ENCODE peak calls at places on chromosomes 1 and 21, in nine cellular contexts. A, U, H, G, D, R, M, F and N are unnamed samples.

GRCh38 chr1:167483790-167484189 is 34.5 kb downstream of the CD247 start:
- DNase-seq in A (no peak), U (no peak), H (no peak), G (no peak), D (no peak), R (no peak), M (no peak), F (no peak), N (no peak)

GRCh38 chr21:43927591-43928229 is 62.7 kb downstream of the AGPAT3 start:
- DNase-seq in A (no peak), U (no peak), H (no peak), G (no peak), D (no peak), R (no peak), M (no peak), F (no peak), N (no peak)

GRCh38 chr1:44227211-44227610 is 13.9 kb downstream of the DMAP1 start:
- DNase-seq in A (no peak), U (no peak), H (no peak), G (no peak), D (peak; percentile 43), R (no peak), M (peak; percentile 71), F (peak; percentile 24), N (no peak)

GRCh38 chr1:95583811-95584210 is 349.8 kb downstream of the RWDD3 start:
- DNase-seq in A (no peak), U (no peak), H (no peak), G (no peak), D (no peak), R (no peak), M (no peak), F (no peak), N (no peak)

GRCh38 chr1:226738995-226739695 is at the start of gene ITPKB:
- DNase-seq in A (peak; percentile 56), U (peak; percentile 74), H (peak; percentile 67), G (no peak), D (peak; percentile 71), R (peak; percentile 51), M (peak; percentile 59), F (peak; percentile 38), N (no peak)

GRCh38 chr1:230270185-230270939 is 155.8 kb downstream of the PGBD5 start:
- DNase-seq in A (no peak), U (peak; percentile 74), H (no peak), G (peak; percentile 64), D (no peak), R (no peak), M (no peak), F (no peak), N (no peak)

GRCh38 chr1:197302775-197303174 is 34.7 kb downstream of the CRB1 start:
- DNase-seq in A (peak; percentile 8), U (peak; percentile 49), H (no peak), G (no peak), D (no peak), R (no peak), M (no peak), F (peak; percentile 58), N (no peak)

GRCh38 chr1:56709269-56709880 is 64.3 kb downstream of the PRKAA2 start:
- DNase-seq in A (peak; percentile 11), U (peak; percentile 44), H (peak; percentile 4), G (peak; percentile 10), D (no peak), R (no peak), M (peak; percentile 5), F (peak; percentile 41), N (no peak)

GRCh38 chr1:246776923-246777322 is 52.7 kb downstream of the SCCPDH start:
- DNase-seq in A (no peak), U (no peak), H (no peak), G (no peak), D (no peak), R (no peak), M (no peak), F (no peak), N (no peak)

GRCh38 chr1:39656416-39656815 is 15.5 kb downstream of the NT5C1A start:
- DNase-seq in A (no peak), U (no peak), H (no peak), G (no peak), D (no peak), R (no peak), M (no peak), F (no peak), N (no peak)

GRCh38 chr1:228898582-228898992 is 163.3 kb downstream of the RHOU start:
- DNase-seq in A (no peak), U (no peak), H (no peak), G (no peak), D (no peak), R (no peak), M (peak; percentile 24), F (no peak), N (no peak)

GRCh38 chr1:93306920-93307319 is 38.8 kb upstream of the DR1 start:
- DNase-seq in A (no peak), U (no peak), H (no peak), G (no peak), D (no peak), R (no peak), M (no peak), F (no peak), N (no peak)

GRCh38 chr1:229950908-229951307 is 116.1 kb upstream of the GALNT2 start:
- DNase-seq in A (no peak), U (no peak), H (no peak), G (no peak), D (no peak), R (no peak), M (no peak), F (no peak), N (no peak)

GRCh38 chr1:51686450-51686849 is 69.6 kb downstream of the OSBPL9 start:
- DNase-seq in A (no peak), U (no peak), H (no peak), G (no peak), D (no peak), R (no peak), M (no peak), F (no peak), N (peak; percentile 59)

GRCh38 chr1:48870596-48870995 is 93.9 kb upstream of the BEND5 start:
- DNase-seq in A (no peak), U (peak; percentile 37), H (peak; percentile 9), G (no peak), D (no peak), R (no peak), M (no peak), F (no peak), N (no peak)

GRCh38 chr1:28122183-28122582 is 33.8 kb upstream of the EYA3 start:
- DNase-seq in A (no peak), U (no peak), H (no peak), G (no peak), D (no peak), R (no peak), M (no peak), F (peak; percentile 37), N (no peak)

GRCh38 chr1:187817782-187818181 is 989.0 kb downstream of the PLA2G4A start:
- DNase-seq in A (no peak), U (no peak), H (no peak), G (no peak), D (no peak), R (no peak), M (no peak), F (no peak), N (peak; percentile 42)